ENCODE peak calls at places on chromosome 4, in five cellular contexts. W, F, J, M and O are unnamed samples.

GRCh38 chr4:62495039-62495438 is 1294.9 kb downstream of the ADGRL3 start:
- DNase-seq in W (no peak), F (no peak), J (no peak), M (no peak), O (no peak)

GRCh38 chr4:1408418-1408817 is 2.2 kb upstream of the NKX1-1 start:
- DNase-seq in W (peak), F (no peak), J (no peak), M (no peak), O (no peak)

GRCh38 chr4:141826260-141826659 is 189.9 kb downstream of the IL15 start:
- DNase-seq in W (no peak), F (peak), J (no peak), M (peak), O (no peak)

GRCh38 chr4:102230194-102230593 is 115.1 kb downstream of the SLC39A8 start:
- DNase-seq in W (no peak), F (no peak), J (no peak), M (no peak), O (no peak)

GRCh38 chr4:58649236-58649635 is 1539.1 kb upstream of the IGFBP7 start:
- DNase-seq in W (no peak), F (no peak), J (no peak), M (no peak), O (no peak)

GRCh38 chr4:156961241-156962068 is 10.1 kb downstream of the PDGFC start:
- DNase-seq in W (no peak), F (no peak), J (no peak), M (no peak), O (no peak)

GRCh38 chr4:72709475-72709874 is 140.5 kb upstream of the ADAMTS3 start:
- DNase-seq in W (no peak), F (no peak), J (no peak), M (no peak), O (no peak)

GRCh38 chr4:15410750-15411149 is 17.1 kb upstream of the C1QTNF7 start:
- DNase-seq in W (peak), F (no peak), J (no peak), M (no peak), O (peak)

GRCh38 chr4:185183622-185184281 is 20.0 kb downstream of the CFAP97 start:
- DNase-seq in W (peak), F (peak), J (peak), M (peak), O (peak)

GRCh38 chr4:38957947-38958346 is 74.3 kb downstream of the TMEM156 start:
- DNase-seq in W (no peak), F (no peak), J (no peak), M (no peak), O (no peak)

GRCh38 chr4:75823812-75824211 is 78.4 kb downstream of the PPEF2 start:
- DNase-seq in W (no peak), F (no peak), J (no peak), M (no peak), O (no peak)

GRCh38 chr4:3286335-3287175 is 6.3 kb upstream of the RGS12 start:
- DNase-seq in W (no peak), F (no peak), J (no peak), M (no peak), O (no peak)